ENCODE peak calls at places on chromosome 15, in ten cellular contexts. Q, Z, K, G, D, L, R, M, T and S are unnamed samples.

GRCh38 chr15:50837256-50837770 is 71.2 kb upstream of the AP4E1 start:
- DNase-seq in Z (no peak), R (no peak), L (no peak), M (no peak), T (no peak), K (no peak), G (no peak), D (no peak), Q (no peak), S (no peak)

GRCh38 chr15:71777216-71777943 is 33.0 kb upstream of the NR2E3 start:
- DNase-seq in G (no peak), R (no peak), T (no peak), L (no peak), Z (no peak), D (no peak), M (no peak), Q (no peak), K (no peak), S (no peak)

GRCh38 chr15:85749261-85750151 is 45.2 kb downstream of the KLHL25 start:
- DNase-seq in L (no peak), R (no peak), G (peak), M (no peak), D (no peak), Q (no peak), Z (no peak), T (no peak), K (no peak), S (no peak)

GRCh38 chr15:26901036-26901435 is 34.2 kb downstream of the GABRA5 start:
- DNase-seq in Z (no peak), K (no peak), T (no peak), L (no peak), G (no peak), M (no peak), R (no peak), D (no peak), Q (no peak), S (no peak)

GRCh38 chr15:49645277-49645676 is 24.4 kb downstream of the DTWD1 start:
- DNase-seq in M (no peak), L (no peak), Q (no peak), R (no peak), Z (no peak), T (no peak), G (no peak), D (no peak), K (no peak), S (no peak)

GRCh38 chr15:70036585-70037343 is 61.0 kb downstream of the TLE3 start:
- DNase-seq in T (no peak), G (peak), Z (peak), K (peak), M (no peak), R (no peak), L (no peak), D (no peak), Q (no peak), S (peak)

GRCh38 chr15:61835476-61836106 is 224.7 kb downstream of the VPS13C start:
- DNase-seq in G (no peak), Z (peak), D (peak), K (peak), L (peak), T (peak), Q (peak), R (peak), M (peak), S (peak)

GRCh38 chr15:21261965-21262850 is 178.1 kb downstream of the POTEB3 start:
- DNase-seq in D (no peak), R (no peak), Q (no peak), G (peak), L (no peak), Z (no peak), M (no peak), K (no peak), T (no peak), S (no peak)

GRCh38 chr15:57604502-57604901 is 12.8 kb downstream of the MYZAP start:
- DNase-seq in M (no peak), T (no peak), L (no peak), K (no peak), Q (no peak), R (no peak), Z (no peak), G (no peak), D (no peak), S (no peak)

GRCh38 chr15:93646193-93646592 is 557.2 kb upstream of the RGMA start:
- DNase-seq in D (no peak), M (no peak), G (no peak), Z (no peak), R (no peak), Q (no peak), L (no peak), K (no peak), T (no peak), S (no peak)

GRCh38 chr15:65343374-65343981 is 34.3 kb downstream of the IGDCC3 start:
- DNase-seq in L (no peak), K (no peak), Q (no peak), D (no peak), T (no peak), Z (no peak), R (no peak), G (no peak), M (no peak), S (no peak)

GRCh38 chr15:90814193-90814811 is 54.1 kb upstream of the FURIN start:
- DNase-seq in K (no peak), G (no peak), Z (no peak), D (no peak), R (no peak), Q (no peak), T (no peak), L (no peak), M (no peak), S (no peak)

GRCh38 chr15:73596214-73596613 is 37.0 kb downstream of the NPTN start:
- DNase-seq in G (no peak), D (no peak), R (no peak), K (no peak), Q (no peak), Z (no peak), T (no peak), M (no peak), L (no peak), S (no peak)

GRCh38 chr15:90219421-90220141 is 14.2 kb downstream of the CIB1 start:
- DNase-seq in K (no peak), M (no peak), R (peak), Q (peak), L (peak), T (peak), Z (peak), D (no peak), G (no peak), S (peak)

GRCh38 chr15:65583701-65584100 is 27.2 kb downstream of the INTS14 start:
- DNase-seq in L (no peak), M (no peak), Q (peak), D (no peak), G (no peak), R (no peak), K (no peak), Z (peak), T (no peak), S (peak)

GRCh38 chr15:80615783-80616391 is 79.2 kb upstream of the ABHD17C start:
- DNase-seq in L (peak), G (peak), Q (no peak), T (no peak), K (peak), Z (no peak), M (no peak), R (no peak), D (peak), S (no peak)

GRCh38 chr15:89690276-89691218 is at the start of the genes PEX11A and WDR93:
- DNase-seq in G (peak), M (peak), R (peak), Z (peak), K (peak), T (peak), L (peak), D (no peak), Q (peak), S (peak)

GRCh38 chr15:57079446-57079845 is 161.0 kb downstream of the TCF12 start:
- DNase-seq in Z (no peak), K (no peak), D (no peak), M (peak), L (no peak), G (no peak), Q (no peak), T (no peak), R (no peak), S (no peak)

GRCh38 chr15:44812029-44812517 is 75.7 kb downstream of the TRIM69 start:
- DNase-seq in L (peak), G (no peak), Z (no peak), D (no peak), K (peak), R (no peak), Q (no peak), T (no peak), M (no peak), S (no peak)